ENCODE peak calls at places on chromosomes 1 and 21, in eight cellular contexts. One of them, this sample, is unnamed.

GRCh38 chr1:161357073-161357472 is 10.6 kb downstream of the CFAP126 start:
- DNase-seq in M059J: no peak
- DNase-seq in kidney glomerular epithelial cell: no peak
- DNase-seq in OCI-LY7: no peak
- DNase-seq in tibial nerve: no peak
- DNase-seq in progenitor cell of endocrine pancreas: no peak
- DNase-seq in NCI-H1105: no peak
- DNase-seq in activated CD8-positive, alpha-beta T cell treated with anti-CD3 and anti-CD28 coated beads for 36 hours: no peak
- DNase-seq in this sample: no peak

GRCh38 chr1:147756336-147756735 is 4.1 kb downstream of the GJA5 start:
- DNase-seq in M059J: peak
- DNase-seq in kidney glomerular epithelial cell: no peak
- DNase-seq in OCI-LY7: no peak
- DNase-seq in tibial nerve: no peak
- DNase-seq in progenitor cell of endocrine pancreas: no peak
- DNase-seq in NCI-H1105: no peak
- DNase-seq in activated CD8-positive, alpha-beta T cell treated with anti-CD3 and anti-CD28 coated beads for 36 hours: no peak
- DNase-seq in this sample: no peak

GRCh38 chr1:24932284-24932683 is 2.2 kb upstream of the RUNX3 start:
- DNase-seq in M059J: no peak
- DNase-seq in kidney glomerular epithelial cell: no peak
- DNase-seq in OCI-LY7: peak
- DNase-seq in tibial nerve: no peak
- DNase-seq in progenitor cell of endocrine pancreas: peak
- DNase-seq in NCI-H1105: peak
- DNase-seq in activated CD8-positive, alpha-beta T cell treated with anti-CD3 and anti-CD28 coated beads for 36 hours: peak
- DNase-seq in this sample: no peak

GRCh38 chr1:50425376-50426107 is 2.3 kb upstream of the DMRTA2 start:
- DNase-seq in M059J: peak
- DNase-seq in kidney glomerular epithelial cell: no peak
- DNase-seq in OCI-LY7: no peak
- DNase-seq in tibial nerve: no peak
- DNase-seq in progenitor cell of endocrine pancreas: no peak
- DNase-seq in NCI-H1105: no peak
- DNase-seq in activated CD8-positive, alpha-beta T cell treated with anti-CD3 and anti-CD28 coated beads for 36 hours: no peak
- DNase-seq in this sample: no peak

GRCh38 chr1:97243973-97244560 is 522.5 kb downstream of the PTBP2 start:
- DNase-seq in M059J: peak
- DNase-seq in kidney glomerular epithelial cell: no peak
- DNase-seq in OCI-LY7: peak
- DNase-seq in tibial nerve: no peak
- DNase-seq in progenitor cell of endocrine pancreas: no peak
- DNase-seq in NCI-H1105: no peak
- DNase-seq in activated CD8-positive, alpha-beta T cell treated with anti-CD3 and anti-CD28 coated beads for 36 hours: no peak
- DNase-seq in this sample: no peak

GRCh38 chr21:37627561-37627960 is 261.0 kb downstream of the DYRK1A start:
- DNase-seq in M059J: no peak
- DNase-seq in kidney glomerular epithelial cell: no peak
- DNase-seq in OCI-LY7: no peak
- DNase-seq in tibial nerve: no peak
- DNase-seq in progenitor cell of endocrine pancreas: no peak
- DNase-seq in NCI-H1105: no peak
- DNase-seq in activated CD8-positive, alpha-beta T cell treated with anti-CD3 and anti-CD28 coated beads for 36 hours: no peak
- DNase-seq in this sample: no peak

GRCh38 chr21:34722684-34723300 is 54.0 kb downstream of the CLIC6 start:
- DNase-seq in M059J: no peak
- DNase-seq in kidney glomerular epithelial cell: no peak
- DNase-seq in OCI-LY7: peak
- DNase-seq in tibial nerve: no peak
- DNase-seq in progenitor cell of endocrine pancreas: peak
- DNase-seq in NCI-H1105: no peak
- DNase-seq in activated CD8-positive, alpha-beta T cell treated with anti-CD3 and anti-CD28 coated beads for 36 hours: peak
- DNase-seq in this sample: no peak

GRCh38 chr1:60101516-60101915 is 27.9 kb upstream of the C1orf87 start:
- DNase-seq in M059J: no peak
- DNase-seq in kidney glomerular epithelial cell: no peak
- DNase-seq in OCI-LY7: no peak
- DNase-seq in tibial nerve: no peak
- DNase-seq in progenitor cell of endocrine pancreas: no peak
- DNase-seq in NCI-H1105: no peak
- DNase-seq in activated CD8-positive, alpha-beta T cell treated with anti-CD3 and anti-CD28 coated beads for 36 hours: no peak
- DNase-seq in this sample: no peak

GRCh38 chr1:23923592-23924495 is 10.7 kb upstream of the CNR2 start:
- DNase-seq in M059J: peak
- DNase-seq in kidney glomerular epithelial cell: no peak
- DNase-seq in OCI-LY7: no peak
- DNase-seq in tibial nerve: no peak
- DNase-seq in progenitor cell of endocrine pancreas: no peak
- DNase-seq in NCI-H1105: no peak
- DNase-seq in activated CD8-positive, alpha-beta T cell treated with anti-CD3 and anti-CD28 coated beads for 36 hours: no peak
- DNase-seq in this sample: no peak

GRCh38 chr21:44331650-44332306 is 7.4 kb downstream of the CFAP410 start:
- DNase-seq in M059J: no peak
- DNase-seq in kidney glomerular epithelial cell: no peak
- DNase-seq in OCI-LY7: no peak
- DNase-seq in tibial nerve: no peak
- DNase-seq in progenitor cell of endocrine pancreas: no peak
- DNase-seq in NCI-H1105: no peak
- DNase-seq in activated CD8-positive, alpha-beta T cell treated with anti-CD3 and anti-CD28 coated beads for 36 hours: no peak
- DNase-seq in this sample: peak

GRCh38 chr1:154574715-154575114 is 7.1 kb downstream of the CHRNB2 start:
- DNase-seq in M059J: peak
- DNase-seq in kidney glomerular epithelial cell: no peak
- DNase-seq in OCI-LY7: peak
- DNase-seq in tibial nerve: no peak
- DNase-seq in progenitor cell of endocrine pancreas: no peak
- DNase-seq in NCI-H1105: peak
- DNase-seq in activated CD8-positive, alpha-beta T cell treated with anti-CD3 and anti-CD28 coated beads for 36 hours: peak
- DNase-seq in this sample: peak

This sample was measured in occipital lobe.